ENCODE peak calls at places on chromosomes 12 and 14, in ten cellular contexts. P is hepatocyte, B is GM23338, R is H9, E is fibroblast of lung, A is PC-9, N is MM.1S, K is neural progenitor cell, J is IMR-90, X is GM12878. L is an unnamed sample. For H3K4me1, the result is how much of the 10 kb centered on the place peaks cover.

GRCh38 chr12:66813137-66813867 is 134.4 kb upstream of the GRIP1 start:
- DNase-seq in P (no peak), B (no peak), R (no peak), E (no peak), A (no peak), N (peak), K (no peak), J (no peak), X (no peak), L (peak)

GRCh38 chr14:75711796-75712211 is 50.8 kb downstream of the TTLL5 start:
- DNase-seq in P (peak), B (peak), R (peak), E (peak), A (peak), N (no peak), K (peak), J (peak), X (peak), L (peak)

GRCh38 chr12:64943686-64944085 is 119.2 kb downstream of the TBC1D30 start:
- DNase-seq in P (no peak), B (no peak), R (no peak), E (peak), A (no peak), N (no peak), K (no peak), J (no peak), X (no peak), L (peak)

GRCh38 chr14:68785817-68786490 is 6.9 kb downstream of the ZFP36L1 start:
- DNase-seq in P (peak), B (peak), R (no peak), E (peak), A (peak), N (no peak), K (no peak), J (no peak), X (no peak), L (peak)

GRCh38 chr12:56957229-56958052 is at the start of gene RDH16:
- DNase-seq in P (no peak), B (no peak), R (peak), E (no peak), A (peak), N (no peak), K (no peak), J (no peak), X (no peak), L (no peak)

GRCh38 chr12:84793558-84794367 is 118.8 kb downstream of the SLC6A15 start:
- DNase-seq in P (no peak), B (no peak), R (no peak), E (peak), A (peak), N (no peak), K (no peak), J (peak), X (no peak), L (peak)

GRCh38 chr12:15712823-15713663 is 76.1 kb downstream of the EPS8 start:
- DNase-seq in P (peak), B (no peak), R (no peak), E (no peak), A (no peak), N (no peak), K (no peak), J (no peak), X (no peak), L (no peak)

GRCh38 chr12:256225-256624 is 6.4 kb downstream of the SLC6A13 start:
- DNase-seq in P (no peak), B (no peak), R (no peak), E (no peak), A (no peak), N (no peak), K (no peak), J (no peak), X (no peak), L (no peak)

GRCh38 chr12:109833307-109834189 is at the start of gene TRPV4:
- DNase-seq in P (peak), B (peak), R (peak), E (peak), A (no peak), N (no peak), K (peak), J (peak), X (no peak), L (peak)

GRCh38 chr12:12741705-12742104 is 24.5 kb downstream of the CDKN1B start:
- DNase-seq in P (no peak), B (no peak), R (no peak), E (no peak), A (no peak), N (no peak), K (no peak), J (no peak), X (no peak), L (no peak)

GRCh38 chr12:47155457-47156166 is 75.9 kb upstream of the AMIGO2 start:
- DNase-seq in P (no peak), B (no peak), R (no peak), E (peak), A (no peak), N (peak), K (no peak), J (peak), X (no peak), L (no peak)

GRCh38 chr14:76603713-76604112 is 157.6 kb upstream of the VASH1 start:
- DNase-seq in P (no peak), B (no peak), R (no peak), E (no peak), A (no peak), N (no peak), K (no peak), J (no peak), X (no peak), L (no peak)

GRCh38 chr14:99038401-99038800 is 233.6 kb downstream of the BCL11B start:
- DNase-seq in P (no peak), B (no peak), R (no peak), E (peak), A (no peak), N (no peak), K (no peak), J (no peak), X (no peak), L (peak)

GRCh38 chr12:46261658-46262057 is 7.2 kb downstream of the SLC38A1 start:
- DNase-seq in P (no peak), B (no peak), R (no peak), E (no peak), A (peak), N (no peak), K (no peak), J (no peak), X (no peak), L (no peak)

GRCh38 chr14:77158175-77158908 is 16.8 kb upstream of the ZDHHC22 start:
- DNase-seq in P (peak), B (peak), R (peak), E (peak), A (no peak), N (no peak), K (peak), J (peak), X (no peak), L (peak)

GRCh38 chr14:75831971-75832370 is 149.8 kb downstream of the TGFB3 start:
- DNase-seq in P (peak), B (no peak), R (no peak), E (peak), A (peak), N (no peak), K (no peak), J (peak), X (no peak), L (no peak)

GRCh38 chr12:91210577-91210976 is 28.0 kb upstream of the DCN start:
- DNase-seq in P (no peak), B (no peak), R (no peak), E (no peak), A (no peak), N (no peak), K (no peak), J (no peak), X (no peak), L (no peak)

GRCh38 chr14:23559010-23559920 is 3.2 kb downstream of the THTPA start:
- DNase-seq in P (peak), B (peak), R (peak), E (peak), A (no peak), N (peak), K (peak), J (peak), X (no peak), L (peak)

GRCh38 chr14:92687681-92688433 is 60.6 kb downstream of the LGMN start:
- DNase-seq in P (peak), B (peak), R (peak), E (peak), A (no peak), N (no peak), K (peak), J (no peak), X (no peak), L (no peak)

GRCh38 chr14:72747652-72748051 is 146.2 kb downstream of the DPF3 start:
- DNase-seq in P (no peak), B (no peak), R (no peak), E (no peak), A (no peak), N (no peak), K (no peak), J (no peak), X (no peak), L (no peak)

GRCh38 chr14:74973003-74973614 is 17.7 kb upstream of the PGF start:
- DNase-seq in P (no peak), B (no peak), R (no peak), E (peak), A (no peak), N (peak), K (no peak), J (peak), X (no peak), L (peak)

GRCh38 chr12:22105542-22105941 is 59.5 kb downstream of the CMAS start:
- DNase-seq in P (no peak), B (no peak), R (no peak), E (no peak), A (no peak), N (no peak), K (no peak), J (peak), X (no peak), L (no peak)

GRCh38 chr12:53483225-53483978 is 15.9 kb downstream of the MAP3K12 start:
- DNase-seq in P (no peak), B (peak), R (no peak), E (no peak), A (no peak), N (no peak), K (no peak), J (no peak), X (no peak), L (peak)

GRCh38 chr14:65346895-65347294 is 65.6 kb upstream of the FUT8 start:
- DNase-seq in P (peak), B (no peak), R (no peak), E (no peak), A (no peak), N (peak), K (no peak), J (no peak), X (no peak), L (no peak)

GRCh38 chr12:52521175-52521574 is 981 bp upstream of the KRT5 start:
- DNase-seq in P (peak), B (no peak), R (peak), E (peak), A (peak), N (no peak), K (no peak), J (no peak), X (no peak), L (no peak)

GRCh38 chr12:53051881-53052412 is 2.1 kb downstream of the TNS2 start:
- DNase-seq in P (no peak), B (no peak), R (no peak), E (no peak), A (no peak), N (no peak), K (no peak), J (no peak), X (no peak), L (no peak)

GRCh38 chr14:49971156-49972141 is 78.6 kb downstream of the ARF6 start:
- DNase-seq in P (no peak), B (no peak), R (no peak), E (no peak), A (no peak), N (peak), K (no peak), J (peak), X (peak), L (no peak)

GRCh38 chr12:71664411-71665108 is 459 bp downstream of the THAP2 start:
- DNase-seq in P (no peak), B (no peak), R (no peak), E (peak), A (no peak), N (no peak), K (no peak), J (peak), X (no peak), L (no peak)

GRCh38 chr14:69610859-69611263 is 535 bp upstream of the SUSD6 start:
- DNase-seq in P (peak), B (peak), R (no peak), E (no peak), A (no peak), N (no peak), K (peak), J (no peak), X (no peak), L (no peak)

GRCh38 chr12:2396448-2396871 is 343.7 kb downstream of the CACNA1C start:
- DNase-seq in P (no peak), B (no peak), R (no peak), E (peak), A (no peak), N (no peak), K (no peak), J (peak), X (no peak), L (no peak)

GRCh38 chr14:22780105-22780679 is 13.7 kb downstream of the OXA1L start:
- DNase-seq in P (no peak), B (no peak), R (no peak), E (peak), A (no peak), N (no peak), K (no peak), J (peak), X (no peak), L (no peak)

GRCh38 chr12:101243616-101244015 is 33.6 kb upstream of the SLC5A8 start:
- DNase-seq in P (no peak), B (no peak), R (no peak), E (no peak), A (no peak), N (peak), K (no peak), J (no peak), X (no peak), L (no peak)

GRCh38 chr12:115163710-115164109 is 479.7 kb upstream of the TBX3 start:
- DNase-seq in P (peak), B (no peak), R (no peak), E (no peak), A (no peak), N (no peak), K (peak), J (no peak), X (no peak), L (no peak)

GRCh38 chr14:100030441-100031153 is 34.6 kb upstream of the EVL start:
- DNase-seq in P (peak), B (no peak), R (no peak), E (peak), A (no peak), N (no peak), K (no peak), J (peak), X (no peak), L (peak)

GRCh38 chr12:65532162-65532561 is 253.7 kb downstream of the MSRB3 start:
- DNase-seq in P (no peak), B (no peak), R (no peak), E (peak), A (no peak), N (no peak), K (no peak), J (peak), X (no peak), L (peak)

GRCh38 chr12:24709201-24709600 is 239.7 kb downstream of the BCAT1 start:
- DNase-seq in P (no peak), B (no peak), R (no peak), E (peak), A (no peak), N (no peak), K (no peak), J (peak), X (no peak), L (peak)

GRCh38 chr12:92186038-92186470 is 40.4 kb upstream of the BTG1 start:
- DNase-seq in P (no peak), B (no peak), R (no peak), E (no peak), A (no peak), N (peak), K (no peak), J (no peak), X (no peak), L (no peak)

GRCh38 chr14:91926131-91926890 is 21.2 kb downstream of the FBLN5 start:
- DNase-seq in P (no peak), B (no peak), R (no peak), E (no peak), A (no peak), N (no peak), K (no peak), J (no peak), X (no peak), L (no peak)

GRCh38 chr12:5171701-5172100 is 128.0 kb downstream of the KCNA5 start:
- DNase-seq in P (peak), B (peak), R (peak), E (peak), A (no peak), N (peak), K (peak), J (peak), X (no peak), L (no peak)

GRCh38 chr14:33941727-33942126 is 9.1 kb downstream of the EGLN3 start:
- DNase-seq in P (no peak), B (no peak), R (no peak), E (no peak), A (no peak), N (no peak), K (no peak), J (no peak), X (no peak), L (no peak)

GRCh38 chr14:33936391-33936790 is 14.5 kb downstream of the EGLN3 start:
- DNase-seq in P (no peak), B (no peak), R (no peak), E (no peak), A (no peak), N (no peak), K (peak), J (no peak), X (no peak), L (no peak)

GRCh38 chr14:33934938-33935337 is 15.9 kb downstream of the EGLN3 start:
- DNase-seq in P (no peak), B (no peak), R (no peak), E (no peak), A (no peak), N (no peak), K (no peak), J (no peak), X (no peak), L (no peak)

GRCh38 chr14:33940561-33941011 is 10.3 kb downstream of the EGLN3 start:
- DNase-seq in P (no peak), B (no peak), R (no peak), E (peak), A (no peak), N (no peak), K (no peak), J (no peak), X (no peak), L (no peak)

DNA sequence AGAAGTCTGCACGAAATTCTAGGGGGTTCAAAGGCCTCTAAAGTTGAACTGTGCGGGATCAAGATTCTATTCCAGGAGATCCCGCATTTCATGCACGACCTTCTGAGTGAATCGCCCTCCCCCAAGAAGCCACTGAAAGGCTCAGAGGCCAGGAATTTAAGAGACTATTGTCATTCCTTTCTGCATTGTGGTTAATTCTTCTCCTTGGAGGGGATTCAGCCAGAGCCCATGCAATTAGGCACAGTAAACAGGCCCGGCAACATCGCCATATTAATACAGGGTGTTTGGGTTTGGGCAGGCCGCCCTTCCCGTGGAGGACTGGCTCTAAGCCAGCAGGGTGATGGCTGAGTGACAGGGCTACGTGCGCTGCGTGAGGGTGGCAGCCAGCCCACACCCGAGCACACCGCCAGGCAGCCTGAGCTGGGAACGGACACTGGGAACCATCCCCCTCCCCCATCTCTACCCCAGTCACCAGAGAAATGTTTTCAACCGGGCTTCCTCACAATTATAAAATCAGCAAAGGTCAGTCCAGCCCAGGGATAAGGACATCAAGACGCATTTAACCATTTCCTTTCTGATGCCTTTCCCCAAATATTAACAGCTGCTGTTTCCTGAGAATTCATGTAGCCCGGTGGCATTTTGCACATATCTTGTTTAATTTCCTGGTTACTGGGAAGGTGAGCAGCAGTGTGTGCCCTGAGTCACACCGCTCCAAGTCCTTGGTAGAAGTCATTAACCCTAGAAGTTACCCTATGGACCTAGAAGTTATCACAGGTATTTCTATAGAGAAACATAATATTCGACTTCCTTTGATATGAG is 12.5 kb downstream of the EGLN3 start:
- DNase-seq in P (peak), B (peak), R (peak), E (peak), A (peak), N (no peak), K (peak), J (no peak), X (peak), L (no peak)
- H2AFZ ChIP-seq in P (no peak), B (no peak), R (no peak), E (no peak), A (peak), N (no peak), K (no peak), J (no peak), X (peak), L (no peak)

DNA sequence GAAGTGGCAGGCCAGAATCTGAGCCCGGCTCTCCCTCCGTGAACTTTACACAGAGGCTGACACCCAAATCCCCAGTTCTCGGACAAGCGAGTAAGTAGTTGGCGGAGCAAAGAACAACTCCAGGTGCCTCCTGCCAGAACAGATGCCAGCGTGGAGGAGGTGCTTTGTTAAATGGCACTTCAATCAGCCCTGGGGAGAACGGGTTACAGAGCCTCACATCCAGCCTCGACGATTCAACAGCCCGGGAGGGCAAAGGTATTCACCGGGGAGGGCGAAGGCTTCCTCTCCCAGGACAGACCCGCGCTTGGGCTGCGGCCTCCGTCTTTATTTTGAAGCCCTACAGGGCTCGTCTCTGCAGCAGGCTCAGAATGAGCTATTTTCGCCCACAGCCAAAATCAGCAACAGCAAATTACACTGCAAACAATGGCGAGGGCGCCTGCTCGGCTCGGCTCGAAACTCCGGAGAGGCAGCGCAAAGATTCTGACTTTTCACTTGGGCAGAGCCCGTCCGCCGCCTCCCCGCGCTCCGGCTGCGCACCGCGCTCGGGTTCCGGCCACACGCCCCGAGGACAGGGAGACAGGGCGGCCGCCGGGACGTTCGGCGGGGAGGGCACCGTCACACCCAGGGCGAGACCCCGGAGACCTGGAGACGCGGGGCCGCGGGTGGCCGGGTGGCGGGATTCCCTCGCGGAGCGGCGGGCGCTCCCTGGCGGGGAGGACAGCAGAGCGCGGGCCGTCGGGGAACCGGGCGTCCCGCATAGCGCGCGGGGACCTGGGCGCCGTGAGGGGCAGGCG is 811 bp downstream of the TMCC3 start:
- DNase-seq in P (peak), B (peak), R (peak), E (peak), A (no peak), N (peak), K (peak), J (peak), X (no peak), L (peak)
- TF ChIP-seq CTCF in P (peak), B (no peak), R (peak), E (no peak), A (no peak), N (peak), K (peak), J (peak), X (peak), L (no peak)

GRCh38 chr12:49748800-49749199 is 7.4 kb downstream of the TMBIM6 start:
- DNase-seq in P (no peak), B (no peak), R (no peak), E (no peak), A (no peak), N (no peak), K (no peak), J (no peak), X (no peak), L (no peak)
- H3K4me1 ChIP-seq in P (under half), B (under half), R (under half), E (under half), A (under half), N (under half), K (under half), J (under half), X (under half), L (under half)

GRCh38 chr12:76341436-76342030 is 6.7 kb downstream of the BBS10 start:
- DNase-seq in P (no peak), B (no peak), R (no peak), E (peak), A (no peak), N (no peak), K (no peak), J (peak), X (no peak), L (peak)

GRCh38 chr12:76345569-76345968 is 2.6 kb downstream of the BBS10 start:
- DNase-seq in P (no peak), B (no peak), R (no peak), E (no peak), A (no peak), N (no peak), K (no peak), J (no peak), X (no peak), L (no peak)

GRCh38 chr12:76337583-76337982 is 10.6 kb downstream of the BBS10 start:
- DNase-seq in P (no peak), B (no peak), R (no peak), E (peak), A (peak), N (no peak), K (no peak), J (peak), X (no peak), L (peak)

GRCh38 chr12:76346236-76346635 is 2.0 kb downstream of the BBS10 start:
- DNase-seq in P (no peak), B (no peak), R (no peak), E (peak), A (no peak), N (no peak), K (no peak), J (peak), X (no peak), L (no peak)

GRCh38 chr12:76340680-76341435 is 7.4 kb downstream of the BBS10 start:
- DNase-seq in P (no peak), B (no peak), R (no peak), E (no peak), A (no peak), N (no peak), K (no peak), J (peak), X (no peak), L (no peak)
- H2AFZ ChIP-seq in P (no peak), B (no peak), R (no peak), E (no peak), A (no peak), N (no peak), K (no peak), J (no peak), X (no peak), L (no peak)